ENCODE peak calls at places on chromosome 11, in seven cellular contexts. D is GM12878, Z is HepG2, R is SK-N-SH, T is HCT116, H is K562, B is H1. M is an unnamed sample.

GRCh38 chr11:2136209-2136951 is 2.8 kb downstream of the IGF2 start:
- DNase-seq in D (no peak), Z (no peak), R (no peak), T (no peak), H (no peak), B (no peak), M (no peak)

GRCh38 chr11:104694259-104695070 is 203.8 kb downstream of the CASP12 start:
- DNase-seq in D (no peak), Z (no peak), R (no peak), T (no peak), H (no peak), B (no peak), M (no peak)

GRCh38 chr11:130179396-130180306 is 20.1 kb downstream of the ST14 start:
- DNase-seq in D (no peak), Z (no peak), R (no peak), T (no peak), H (no peak), B (no peak), M (no peak)

GRCh38 chr11:31810779-31811647 is at the start of gene PAX6:
- DNase-seq in D (peak; percentile 5), Z (peak; percentile 51), R (peak; percentile 60), T (peak; percentile 21), H (peak; percentile 63), B (no peak), M (peak; percentile 96)

GRCh38 chr11:117720061-117720511 is 76.9 kb downstream of the DSCAML1 start:
- DNase-seq in D (no peak), Z (no peak), R (no peak), T (no peak), H (no peak), B (no peak), M (no peak)

GRCh38 chr11:35047179-35047578 is 91.8 kb upstream of the CD44 start:
- DNase-seq in D (no peak), Z (no peak), R (no peak), T (no peak), H (no peak), B (no peak), M (no peak)

GRCh38 chr11:115047631-115048030 is 369.3 kb downstream of the NXPE2 start:
- DNase-seq in D (no peak), Z (no peak), R (no peak), T (no peak), H (no peak), B (no peak), M (no peak)

GRCh38 chr11:46564459-46564858 is 29.4 kb downstream of the AMBRA1 start:
- DNase-seq in D (no peak), Z (no peak), R (no peak), T (no peak), H (no peak), B (no peak), M (no peak)

GRCh38 chr11:125290263-125290662 is 125.7 kb downstream of the PKNOX2 start:
- DNase-seq in D (no peak), Z (no peak), R (no peak), T (no peak), H (no peak), B (no peak), M (no peak)

GRCh38 chr11:70038034-70038834 is 39.9 kb upstream of the ANO1 start:
- DNase-seq in D (no peak), Z (no peak), R (no peak), T (no peak), H (no peak), B (no peak), M (no peak)

GRCh38 chr11:70034740-70035365 is 43.3 kb upstream of the ANO1 start:
- DNase-seq in D (no peak), Z (no peak), R (no peak), T (no peak), H (no peak), B (no peak), M (peak; percentile 35)

GRCh38 chr11:70033711-70034070 is 44.4 kb upstream of the ANO1 start:
- DNase-seq in D (no peak), Z (no peak), R (no peak), T (no peak), H (no peak), B (no peak), M (no peak)

GRCh38 chr11:70040452-70040851 is 37.7 kb upstream of the ANO1 start:
- DNase-seq in D (no peak), Z (no peak), R (no peak), T (no peak), H (no peak), B (no peak), M (no peak)

DNA sequence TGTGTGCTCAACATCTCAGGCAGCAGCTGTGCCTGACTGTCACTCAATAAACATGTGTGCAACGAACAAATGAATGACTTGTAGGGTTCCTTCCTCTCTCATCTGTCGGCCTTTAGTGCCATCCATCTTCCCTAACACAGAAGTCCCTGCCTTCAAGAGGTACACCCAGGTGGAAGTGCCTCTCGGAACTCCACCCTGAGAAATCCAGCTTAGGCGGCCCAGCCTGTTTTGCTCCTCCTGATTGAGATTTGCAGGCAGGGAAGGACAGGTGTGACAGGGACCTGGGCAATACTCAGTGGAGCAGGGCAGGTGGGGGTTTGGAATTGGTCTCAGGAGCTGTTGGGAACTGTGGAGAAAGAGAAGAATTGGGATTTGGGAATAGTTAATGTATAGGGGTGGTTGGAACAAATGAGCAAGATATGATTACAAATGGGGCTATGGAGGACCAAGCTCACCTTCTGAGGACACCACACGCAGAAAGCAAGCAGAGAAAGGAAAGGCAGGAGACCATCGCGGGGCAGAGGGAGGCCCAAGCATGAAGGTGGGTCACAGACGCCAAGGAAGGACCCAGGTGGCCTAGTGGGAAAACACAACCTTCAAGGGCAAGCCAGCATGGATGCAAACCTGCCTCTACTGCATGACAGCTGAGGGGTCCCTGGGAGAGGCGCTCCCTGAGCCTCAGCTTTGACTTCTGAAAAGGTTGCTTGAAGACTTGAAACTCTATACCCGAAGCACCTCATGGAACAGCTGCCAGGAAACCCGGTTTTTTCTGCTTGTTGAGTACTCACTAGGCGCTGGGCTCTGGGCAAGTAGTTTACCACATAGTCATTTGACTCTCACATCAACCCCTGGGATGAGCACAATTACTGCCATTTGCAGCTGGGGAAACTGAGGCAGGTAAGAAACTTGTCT is 40.9 kb upstream of the ANO1 start:
- DNase-seq in D (no peak), Z (no peak), R (no peak), T (no peak), H (no peak), B (no peak), M (no peak)
- TF ChIP-seq JUND in D (no peak), Z (no peak), R (no peak), T (no peak), H (no peak), B (no peak), M (no peak)

DNA sequence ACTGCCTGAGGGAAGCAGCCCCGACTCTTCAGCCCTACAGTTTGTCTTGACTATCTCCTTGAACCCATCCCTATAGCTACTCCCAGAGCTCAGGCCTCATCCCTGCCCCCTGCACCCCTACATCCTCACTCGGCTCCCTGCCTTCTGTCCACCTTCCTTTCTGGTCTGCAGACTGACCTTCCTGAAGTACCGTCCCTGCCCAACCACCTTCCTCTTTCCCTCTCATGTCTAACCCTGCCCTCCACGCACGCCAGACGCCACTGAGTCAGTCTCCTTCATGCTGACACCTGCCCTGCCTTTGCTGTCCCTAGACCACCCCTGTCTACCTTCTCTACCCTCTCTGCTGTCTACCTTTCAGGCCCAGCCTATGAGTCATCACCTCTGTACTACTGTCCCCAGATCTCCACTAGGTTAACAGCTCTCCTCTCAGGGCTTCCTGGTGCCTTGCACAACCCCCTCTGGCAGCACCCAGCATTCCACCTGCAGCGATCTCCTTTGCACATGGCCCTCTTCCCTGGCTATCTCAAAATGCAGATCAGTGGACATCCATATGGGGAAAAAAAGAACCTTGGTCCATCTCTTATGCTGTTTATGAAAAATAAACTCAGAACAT is 8.9 kb downstream of the KCTD21 start:
- DNase-seq in D (no peak), Z (peak; percentile 69), R (no peak), T (no peak), H (peak; percentile 40), B (no peak), M (no peak)
- TF ChIP-seq JUND in D (no peak), Z (peak; percentile 74), R (no peak), T (no peak), H (peak; percentile 68), B (peak; percentile 23), M (no peak)

GRCh38 chr11:96095884-96096301 is 172.0 kb upstream of the MTMR2 start:
- DNase-seq in D (no peak), Z (no peak), R (no peak), T (no peak), H (no peak), B (no peak), M (peak; percentile 52)
- TF ChIP-seq JUND in D (no peak), Z (no peak), R (no peak), T (no peak), H (no peak), B (no peak), M (no peak)

DNA sequence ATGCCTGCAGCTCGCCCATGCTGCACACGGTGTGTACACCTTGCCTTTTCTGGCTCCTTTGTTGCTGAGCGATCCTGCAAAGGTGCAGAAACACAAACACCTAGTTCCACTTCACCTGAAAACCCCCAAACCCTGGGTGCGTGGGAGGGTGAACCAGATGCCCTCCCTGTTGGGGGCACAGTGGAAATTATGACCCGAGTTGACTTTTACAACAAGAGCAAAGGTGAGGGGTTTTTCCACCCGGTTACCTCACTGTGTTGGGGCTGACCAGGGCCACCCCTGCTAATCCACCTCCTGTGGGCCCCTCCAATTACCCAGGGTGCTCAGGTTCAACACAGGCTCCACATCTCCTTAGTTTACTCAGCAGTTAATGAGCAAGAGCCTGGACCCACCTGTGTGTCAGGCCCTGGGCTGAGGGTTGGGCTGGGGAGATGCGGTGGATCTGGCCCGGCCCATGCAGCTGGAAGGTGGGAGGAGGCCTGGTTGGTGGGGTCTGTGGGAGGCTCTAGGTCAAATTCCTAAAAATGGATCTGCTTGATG is 42.1 kb downstream of the LRRC32 start:
- DNase-seq in D (no peak), Z (no peak), R (no peak), T (no peak), H (no peak), B (no peak), M (no peak)
- TF ChIP-seq JUND in D (no peak), Z (no peak), R (no peak), T (no peak), H (no peak), B (no peak), M (no peak)

DNA sequence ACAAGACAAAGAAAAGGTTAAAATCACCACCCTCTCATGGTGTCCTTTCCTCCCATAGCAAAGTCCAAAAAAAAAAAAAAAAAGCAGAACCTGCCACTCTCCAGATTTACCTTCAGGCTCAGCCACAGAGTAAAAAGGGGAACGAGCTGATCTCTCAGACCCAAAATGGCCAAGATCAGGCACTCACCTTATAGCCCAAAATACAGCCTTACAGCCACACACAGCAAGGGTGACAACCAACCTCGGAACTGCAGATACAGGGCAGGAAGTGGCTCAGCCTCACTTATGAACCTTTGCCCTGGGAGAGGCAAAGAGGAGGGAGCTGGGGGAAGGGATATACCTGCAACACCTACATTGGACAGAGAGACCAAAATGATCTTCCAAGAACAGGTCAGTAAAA is 4.5 kb downstream of the FHIP1B start:
- DNase-seq in D (no peak), Z (peak; percentile 29), R (no peak), T (no peak), H (no peak), B (no peak), M (no peak)
- TF ChIP-seq JUND in D (no peak), Z (no peak), R (no peak), T (no peak), H (no peak), B (no peak), M (no peak)

M was measured in T47D.